ENCODE peak calls at places on chromosomes 3 and 15, in seven cellular contexts. X is ovary, R is upper lobe of left lung, E is Peyer's patch, I is HCT116, V is body of pancreas, P is IMR-90. K is an unnamed sample.

GRCh38 chr3:24259901-24260512 is 234.6 kb downstream of the THRB start:
- DNase-seq in X (no peak), R (no peak), E (no peak), I (no peak), V (peak), P (peak), K (no peak)

GRCh38 chr3:148848410-148848809 is 16.7 kb upstream of the CPA3 start:
- DNase-seq in X (no peak), R (no peak), E (no peak), I (no peak), V (no peak), P (no peak), K (no peak)

GRCh38 chr15:78177447-78177873 is 28.3 kb downstream of the IDH3A start:
- DNase-seq in X (peak), R (no peak), E (peak), I (peak), V (peak), P (no peak), K (peak)

GRCh38 chr15:99368743-99369142 is 117.5 kb downstream of the LRRC28 start:
- DNase-seq in X (no peak), R (no peak), E (no peak), I (no peak), V (no peak), P (no peak), K (no peak)

GRCh38 chr15:42800731-42801474 is 64.0 kb upstream of the CDAN1 start:
- DNase-seq in X (no peak), R (no peak), E (no peak), I (no peak), V (no peak), P (no peak), K (no peak)

GRCh38 chr15:50135123-50135541 is 16.1 kb upstream of the ATP8B4 start:
- DNase-seq in X (no peak), R (no peak), E (no peak), I (no peak), V (no peak), P (peak), K (no peak)

GRCh38 chr15:91790826-91791225 is 62.7 kb upstream of the SLCO3A1 start:
- DNase-seq in X (no peak), R (peak), E (no peak), I (no peak), V (no peak), P (no peak), K (no peak)

GRCh38 chr3:76715426-76715825 is 324.5 kb upstream of the ROBO2 start:
- DNase-seq in X (no peak), R (no peak), E (no peak), I (no peak), V (no peak), P (peak), K (no peak)

GRCh38 chr3:186746008-186746407 is 28.8 kb downstream of the KNG1 start:
- DNase-seq in X (no peak), R (peak), E (peak), I (peak), V (peak), P (peak), K (peak)

GRCh38 chr3:105688821-105689220 is 180.0 kb downstream of the CBLB start:
- DNase-seq in X (no peak), R (no peak), E (no peak), I (no peak), V (no peak), P (no peak), K (no peak)

GRCh38 chr3:156443079-156443478 is 111.8 kb downstream of the SSR3 start:
- DNase-seq in X (no peak), R (no peak), E (no peak), I (no peak), V (no peak), P (no peak), K (no peak)

GRCh38 chr15:51105430-51106016 is 10.8 kb upstream of the TNFAIP8L3 start:
- DNase-seq in X (no peak), R (no peak), E (no peak), I (no peak), V (no peak), P (no peak), K (no peak)

GRCh38 chr15:48667701-48668100 is 22.2 kb upstream of the FBN1 start:
- DNase-seq in X (no peak), R (no peak), E (no peak), I (no peak), V (no peak), P (peak), K (no peak)

GRCh38 chr3:30751610-30752299 is 142.7 kb downstream of the GADL1 start:
- DNase-seq in X (peak), R (no peak), E (no peak), I (peak), V (peak), P (peak), K (peak)

GRCh38 chr15:65375871-65376552 is 1.8 kb downstream of the IGDCC3 start:
- DNase-seq in X (no peak), R (no peak), E (peak), I (no peak), V (no peak), P (no peak), K (no peak)

GRCh38 chr15:47974724-47975123 is 146.1 kb upstream of the SLC24A5 start:
- DNase-seq in X (no peak), R (no peak), E (no peak), I (no peak), V (no peak), P (no peak), K (no peak)

GRCh38 chr3:73060302-73060723 is 1.1 kb upstream of the EBLN2 start:
- DNase-seq in X (no peak), R (no peak), E (no peak), I (no peak), V (no peak), P (peak), K (peak)

GRCh38 chr3:127449489-127450212 is 140.9 kb downstream of the TPRA1 start:
- DNase-seq in X (peak), R (peak), E (peak), I (no peak), V (peak), P (no peak), K (no peak)

GRCh38 chr3:47250309-47251060 is 32.1 kb downstream of the KIF9 start:
- DNase-seq in X (peak), R (peak), E (no peak), I (peak), V (peak), P (peak), K (no peak)

GRCh38 chr3:164467027-164467426 is 611.3 kb downstream of the SI start:
- DNase-seq in X (no peak), R (no peak), E (no peak), I (no peak), V (no peak), P (no peak), K (no peak)

GRCh38 chr15:84681822-84682221 is 23.8 kb upstream of the NMB start:
- DNase-seq in X (no peak), R (no peak), E (no peak), I (no peak), V (no peak), P (peak), K (no peak)

GRCh38 chr3:117322866-117323265 is 613.3 kb downstream of the TUSC7 start:
- DNase-seq in X (no peak), R (no peak), E (no peak), I (no peak), V (no peak), P (peak), K (peak)

GRCh38 chr15:78399081-78399480 is 38.9 kb upstream of the IREB2 start:
- DNase-seq in X (no peak), R (no peak), E (no peak), I (no peak), V (no peak), P (no peak), K (no peak)

GRCh38 chr3:167109746-167110145 is 270.4 kb downstream of the ZBBX start:
- DNase-seq in X (no peak), R (no peak), E (no peak), I (no peak), V (no peak), P (no peak), K (no peak)

GRCh38 chr3:186083746-186084145 is 25.1 kb downstream of the ETV5 start:
- DNase-seq in X (no peak), R (no peak), E (no peak), I (no peak), V (no peak), P (peak), K (no peak)

GRCh38 chr15:68775671-68776476 is 44.8 kb downstream of the ANP32A start:
- DNase-seq in X (peak), R (no peak), E (no peak), I (no peak), V (peak), P (peak), K (no peak)

GRCh38 chr3:76753599-76753998 is 286.3 kb upstream of the ROBO2 start:
- DNase-seq in X (no peak), R (no peak), E (no peak), I (no peak), V (no peak), P (peak), K (no peak)

GRCh38 chr3:184807549-184807948 is 4.4 kb upstream of the VPS8 start:
- DNase-seq in X (no peak), R (no peak), E (no peak), I (no peak), V (no peak), P (peak), K (no peak)

GRCh38 chr3:58352624-58353023 is 19.9 kb downstream of the PXK start:
- DNase-seq in X (no peak), R (no peak), E (no peak), I (no peak), V (no peak), P (no peak), K (no peak)

GRCh38 chr3:180720012-180720411 is 40.7 kb upstream of the CCDC39 start:
- DNase-seq in X (no peak), R (no peak), E (no peak), I (no peak), V (no peak), P (no peak), K (no peak)

GRCh38 chr15:67189326-67190051 is 65.0 kb downstream of the AAGAB start:
- DNase-seq in X (peak), R (no peak), E (peak), I (no peak), V (no peak), P (peak), K (no peak)

GRCh38 chr15:83955806-83956265 is 279.7 kb upstream of the GOLGA6L4 start:
- DNase-seq in X (no peak), R (no peak), E (no peak), I (no peak), V (no peak), P (no peak), K (no peak)

GRCh38 chr3:142916611-142917010 is 27.7 kb upstream of the PCOLCE2 start:
- DNase-seq in X (no peak), R (no peak), E (no peak), I (no peak), V (no peak), P (no peak), K (no peak)

GRCh38 chr3:13541691-13542090 is 7.2 kb upstream of the FBLN2 start:
- DNase-seq in X (no peak), R (no peak), E (no peak), I (no peak), V (no peak), P (no peak), K (no peak)

GRCh38 chr15:43511012-43511885 is 6.2 kb upstream of the MAP1A start:
- DNase-seq in X (no peak), R (no peak), E (no peak), I (peak), V (no peak), P (no peak), K (no peak)

GRCh38 chr3:197280156-197280555 is 18.3 kb downstream of the DLG1 start:
- DNase-seq in X (no peak), R (no peak), E (no peak), I (no peak), V (no peak), P (no peak), K (no peak)

GRCh38 chr15:70276401-70276800 is 178.7 kb upstream of the TLE3 start:
- DNase-seq in X (no peak), R (no peak), E (peak), I (no peak), V (no peak), P (no peak), K (no peak)
- TF ChIP-seq CTCF in X (no peak), R (no peak), E (no peak), I (no peak), V (no peak), P (no peak), K (no peak)

GRCh38 chr15:80918440-80918839 is 71.2 kb downstream of the MESD start:
- DNase-seq in X (no peak), R (no peak), E (no peak), I (no peak), V (no peak), P (no peak), K (no peak)

GRCh38 chr15:80912673-80913072 is 76.9 kb downstream of the MESD start:
- DNase-seq in X (no peak), R (no peak), E (no peak), I (no peak), V (no peak), P (no peak), K (no peak)

GRCh38 chr15:80913541-80913940 is 76.1 kb downstream of the MESD start:
- DNase-seq in X (no peak), R (no peak), E (no peak), I (no peak), V (no peak), P (no peak), K (no peak)

GRCh38 chr15:80916056-80916455 is 73.6 kb downstream of the MESD start:
- DNase-seq in X (no peak), R (no peak), E (no peak), I (no peak), V (no peak), P (no peak), K (no peak)

DNA sequence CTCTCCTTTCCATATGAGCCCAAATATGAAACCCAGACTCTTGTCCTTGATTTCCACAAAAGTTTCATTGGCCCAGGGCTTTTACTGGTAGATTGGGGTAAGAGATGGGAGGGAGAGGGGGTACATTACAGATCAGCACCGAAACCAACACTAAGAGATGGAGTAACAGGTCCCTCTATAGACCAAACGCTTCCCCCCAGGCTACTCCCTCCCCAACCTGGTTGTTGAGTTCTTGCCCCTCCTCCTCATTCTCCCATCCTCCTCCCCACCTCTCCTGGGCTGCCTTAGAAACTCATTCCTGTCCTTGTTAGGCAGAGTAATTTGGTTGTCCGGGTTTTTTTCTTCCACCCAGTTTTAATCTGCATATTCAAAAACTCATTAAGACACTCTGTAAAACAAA is 74.2 kb downstream of the MESD start:
- DNase-seq in X (no peak), R (no peak), E (no peak), I (no peak), V (no peak), P (no peak), K (no peak)
- TF ChIP-seq CTCF in X (no peak), R (no peak), E (no peak), I (peak), V (no peak), P (no peak), K (no peak)

DNA sequence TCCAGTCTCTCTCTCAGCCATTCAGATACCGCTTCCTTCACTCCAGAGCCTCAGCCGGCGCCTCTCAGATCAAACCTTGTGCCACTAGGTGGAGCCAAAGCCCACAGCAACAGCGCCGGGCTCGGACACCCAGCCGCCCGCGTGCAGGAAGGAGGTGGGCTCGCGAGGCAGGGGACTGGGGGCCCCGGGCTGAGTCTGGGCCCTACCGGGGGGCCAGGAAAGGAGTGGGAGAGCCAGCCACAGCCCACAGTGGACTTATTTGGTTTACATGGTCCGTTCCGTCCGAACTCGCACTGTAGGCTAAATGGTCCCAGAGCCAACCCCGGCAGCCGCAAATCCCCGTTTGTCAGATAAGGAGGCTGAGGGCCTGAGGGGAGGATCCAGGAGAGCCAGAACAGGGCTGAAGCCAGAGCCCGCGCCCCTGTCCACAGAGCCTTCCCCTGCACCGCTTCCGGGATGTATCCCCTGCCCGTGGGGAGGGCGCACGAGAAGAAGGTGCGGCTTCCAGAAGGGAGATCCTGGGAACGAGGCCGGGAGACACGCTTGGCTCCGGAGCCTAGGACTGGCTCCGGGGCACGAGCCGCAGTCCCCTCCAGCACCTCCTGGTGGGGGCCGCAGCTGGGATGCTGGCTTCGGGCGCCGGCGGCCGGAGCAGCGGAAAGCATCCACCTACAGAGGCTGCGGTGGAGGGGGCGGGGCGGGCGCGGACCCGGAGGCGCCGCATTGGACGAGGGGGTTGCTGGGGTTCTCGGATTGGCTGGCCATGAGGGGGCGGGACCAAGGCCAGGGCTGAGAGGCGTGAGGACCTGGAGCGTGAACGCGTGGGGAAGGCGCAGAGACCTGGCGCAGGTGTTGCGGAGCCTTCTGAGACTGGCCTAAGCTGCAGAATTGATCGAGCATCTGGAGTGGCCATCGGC is 6.5 kb upstream of the CYP11A1 start:
- DNase-seq in X (peak), R (peak), E (peak), I (peak), V (peak), P (peak), K (peak)
- TF ChIP-seq CTCF in X (peak), R (peak), E (peak), I (no peak), V (peak), P (peak), K (peak)

DNA sequence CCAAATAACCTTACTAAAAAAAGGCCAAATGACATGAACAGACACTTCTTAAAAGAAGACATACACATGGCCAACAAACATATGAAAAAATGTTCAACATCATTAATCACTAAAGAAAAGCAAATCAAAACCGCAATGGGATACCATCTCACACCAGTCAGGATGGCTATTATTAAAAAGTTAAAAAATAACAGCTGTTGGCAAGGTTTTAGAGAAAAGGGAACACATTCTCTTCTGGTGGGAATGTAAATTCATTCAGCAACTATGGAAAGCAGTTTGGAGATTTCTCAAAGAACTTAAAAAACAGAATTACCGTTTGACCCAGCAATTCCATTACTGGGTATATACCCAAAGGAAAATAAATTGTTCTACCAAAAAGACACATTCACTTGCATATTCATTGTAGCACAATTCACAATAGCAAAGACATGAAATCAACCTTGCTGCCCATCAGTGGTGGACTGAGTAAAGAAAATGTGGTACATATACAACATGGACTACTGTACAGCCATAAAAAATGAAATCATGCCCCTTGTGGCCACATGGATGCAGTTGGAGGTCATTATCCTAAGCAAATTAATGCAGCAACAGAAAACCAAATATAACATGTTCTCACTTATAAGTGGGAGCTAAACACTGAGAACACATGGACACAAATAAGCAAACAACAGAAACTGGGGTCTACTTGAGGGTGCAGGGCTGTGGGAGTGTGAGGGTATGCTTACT is 190.7 kb upstream of the MCTP2 start:
- DNase-seq in X (no peak), R (no peak), E (no peak), I (no peak), V (no peak), P (no peak), K (no peak)
- TF ChIP-seq CTCF in X (no peak), R (no peak), E (no peak), I (no peak), V (no peak), P (no peak), K (peak)

DNA sequence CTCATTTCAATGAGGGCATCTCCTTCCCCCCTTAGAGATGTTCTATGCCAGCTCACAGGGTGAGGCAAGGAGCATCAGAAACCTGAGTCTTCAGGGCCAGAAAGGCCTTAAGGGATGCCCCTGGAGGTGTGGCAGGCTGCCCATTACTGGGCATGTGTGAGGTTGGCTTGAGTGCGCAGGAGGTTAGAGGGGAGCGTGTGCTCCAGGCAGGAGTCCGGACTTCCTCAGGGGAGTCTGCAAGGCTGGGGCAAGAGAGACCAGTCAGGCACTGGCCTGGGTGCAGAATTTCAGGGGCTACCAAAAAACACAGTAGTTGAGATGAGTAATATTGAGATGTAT is 1.9 kb downstream of the LOXL1 start:
- DNase-seq in X (no peak), R (no peak), E (no peak), I (no peak), V (no peak), P (no peak), K (no peak)
- TF ChIP-seq CTCF in X (no peak), R (no peak), E (no peak), I (no peak), V (no peak), P (no peak), K (no peak)

DNA sequence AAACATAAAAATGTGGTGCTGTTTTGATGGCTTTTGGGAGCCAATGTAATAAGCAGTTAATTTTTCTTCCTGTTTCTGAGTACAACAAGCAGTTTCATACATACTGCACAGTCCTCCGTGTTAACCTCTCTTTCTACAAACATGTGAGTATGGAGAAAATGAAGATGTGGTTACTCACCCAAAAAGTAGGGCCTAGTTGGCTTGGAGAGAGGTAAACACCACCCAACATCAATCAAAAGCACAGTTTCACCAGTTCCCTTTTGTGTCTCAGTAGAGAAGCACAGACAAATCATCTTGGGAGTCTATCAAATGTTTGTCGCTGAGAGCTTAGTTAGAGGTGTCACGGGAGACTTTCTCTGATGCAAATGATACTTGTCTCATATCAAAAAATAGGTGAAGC is 320.2 kb downstream of the UNC13C start:
- DNase-seq in X (no peak), R (no peak), E (no peak), I (no peak), V (no peak), P (no peak), K (no peak)
- TF ChIP-seq CTCF in X (no peak), R (no peak), E (no peak), I (no peak), V (no peak), P (no peak), K (no peak)